ENCODE peak calls at places on chromosome 1, in six cellular contexts. One of them, this sample, is unnamed.

GRCh38 chr1:204623894-204624361 is 61.6 kb downstream of the LRRN2 start:
- DNase-seq in H9: peak; percentile 63
- DNase-seq in IMR-90: no peak
- DNase-seq in trophoblast cell: no peak
- DNase-seq in H1: no peak
- DNase-seq in neuronal stem cell: peak; percentile 17
- DNase-seq in this sample: peak; percentile 29

GRCh38 chr1:119946724-119947123 is 50.4 kb upstream of the ADAM30 start:
- DNase-seq in H9: no peak
- DNase-seq in IMR-90: peak; percentile 34
- DNase-seq in trophoblast cell: no peak
- DNase-seq in H1: no peak
- DNase-seq in neuronal stem cell: no peak
- DNase-seq in this sample: no peak

GRCh38 chr1:113804421-113805255 is 7.6 kb downstream of the RSBN1 start:
- DNase-seq in H9: no peak
- DNase-seq in IMR-90: peak; percentile 92
- DNase-seq in trophoblast cell: peak; percentile 13
- DNase-seq in H1: no peak
- DNase-seq in neuronal stem cell: no peak
- DNase-seq in this sample: peak; percentile 89

GRCh38 chr1:234206651-234207284 is 166.5 kb upstream of the COA6 start:
- DNase-seq in H9: no peak
- DNase-seq in IMR-90: peak; percentile 67
- DNase-seq in trophoblast cell: peak; percentile 46
- DNase-seq in H1: no peak
- DNase-seq in neuronal stem cell: no peak
- DNase-seq in this sample: peak; percentile 71

GRCh38 chr1:43199093-43199726 is 27.1 kb downstream of the CFAP57 start:
- DNase-seq in H9: no peak
- DNase-seq in IMR-90: no peak
- DNase-seq in trophoblast cell: no peak
- DNase-seq in H1: no peak
- DNase-seq in neuronal stem cell: no peak
- DNase-seq in this sample: no peak

GRCh38 chr1:41359211-41360073 is 1.8 kb upstream of the FOXO6 start:
- DNase-seq in H9: no peak
- DNase-seq in IMR-90: no peak
- DNase-seq in trophoblast cell: no peak
- DNase-seq in H1: no peak
- DNase-seq in neuronal stem cell: no peak
- DNase-seq in this sample: no peak

GRCh38 chr1:94324168-94324544 is 86.8 kb upstream of the ARHGAP29 start:
- DNase-seq in H9: no peak
- DNase-seq in IMR-90: peak; percentile 30
- DNase-seq in trophoblast cell: no peak
- DNase-seq in H1: no peak
- DNase-seq in neuronal stem cell: no peak
- DNase-seq in this sample: peak; percentile 29

GRCh38 chr1:76867342-76868130 is at the start of gene ST6GALNAC5:
- DNase-seq in H9: peak; percentile 53
- DNase-seq in IMR-90: peak; percentile 9
- DNase-seq in trophoblast cell: no peak
- DNase-seq in H1: no peak
- DNase-seq in neuronal stem cell: peak; percentile 51
- DNase-seq in this sample: peak; percentile 6

GRCh38 chr1:100530901-100531487 is 6.9 kb upstream of the GPR88 start:
- DNase-seq in H9: no peak
- DNase-seq in IMR-90: peak; percentile 83
- DNase-seq in trophoblast cell: no peak
- DNase-seq in H1: no peak
- DNase-seq in neuronal stem cell: no peak
- DNase-seq in this sample: peak; percentile 75

GRCh38 chr1:198651685-198652400 is 13.0 kb downstream of the PTPRC start:
- DNase-seq in H9: no peak
- DNase-seq in IMR-90: no peak
- DNase-seq in trophoblast cell: no peak
- DNase-seq in H1: no peak
- DNase-seq in neuronal stem cell: no peak
- DNase-seq in this sample: no peak

GRCh38 chr1:112540395-112540794 is 31.6 kb downstream of the WNT2B start:
- DNase-seq in H9: no peak
- DNase-seq in IMR-90: peak; percentile 71
- DNase-seq in trophoblast cell: no peak
- DNase-seq in H1: no peak
- DNase-seq in neuronal stem cell: no peak
- DNase-seq in this sample: no peak
- H4K91ac ChIP-seq in H9: no peak overlapping the region
- H4K91ac ChIP-seq in IMR-90: no peak overlapping the region
- H4K91ac ChIP-seq in trophoblast cell: no peak overlapping the region
- H4K91ac ChIP-seq in H1: no peak overlapping the region
- H4K91ac ChIP-seq in neuronal stem cell: no peak overlapping the region
- H4K91ac ChIP-seq in this sample: no peak overlapping the region

GRCh38 chr1:162285149-162285561 is 91.5 kb downstream of the SPATA46 start:
- DNase-seq in H9: no peak
- DNase-seq in IMR-90: no peak
- DNase-seq in trophoblast cell: no peak
- DNase-seq in H1: no peak
- DNase-seq in neuronal stem cell: no peak
- DNase-seq in this sample: no peak
- H3K4me2 ChIP-seq in H9: no peak overlapping the region
- H3K4me2 ChIP-seq in IMR-90: no peak overlapping the region
- H3K4me2 ChIP-seq in trophoblast cell: no peak overlapping the region
- H3K4me2 ChIP-seq in H1: no peak overlapping the region
- H3K4me2 ChIP-seq in neuronal stem cell: no peak overlapping the region
- H3K4me2 ChIP-seq in this sample: no peak overlapping the region

DNA sequence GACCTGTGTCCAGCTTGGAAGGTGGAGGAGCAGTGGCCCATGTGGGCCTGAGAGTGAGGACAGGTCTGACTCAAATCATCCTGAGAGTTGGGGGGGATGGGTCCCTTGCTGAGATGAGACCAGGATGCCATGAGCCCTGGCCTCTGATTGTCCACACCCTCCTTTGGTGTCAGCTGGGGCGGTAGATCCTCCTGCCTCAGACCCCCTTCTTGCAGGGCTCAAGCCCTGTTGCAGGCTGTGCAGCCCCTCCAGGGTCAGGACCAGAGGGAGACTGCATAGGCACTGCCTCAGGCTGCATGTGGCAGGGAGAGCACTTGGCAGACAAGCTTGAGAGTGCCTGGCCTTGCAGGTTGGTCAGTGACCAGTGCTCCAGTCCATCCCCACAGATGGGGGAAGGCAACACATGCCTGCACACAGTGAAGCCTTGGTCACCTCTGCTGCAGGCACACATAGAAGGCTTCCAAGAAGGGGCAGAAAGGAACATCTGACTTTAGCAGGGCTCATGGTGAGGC is 82.2 kb upstream of the ACTRT2 start:
- DNase-seq in H9: no peak
- DNase-seq in IMR-90: no peak
- DNase-seq in trophoblast cell: no peak
- DNase-seq in H1: no peak
- DNase-seq in neuronal stem cell: no peak
- DNase-seq in this sample: no peak
- H4K91ac ChIP-seq in H9: no peak overlapping the region
- H4K91ac ChIP-seq in IMR-90: no peak overlapping the region
- H4K91ac ChIP-seq in trophoblast cell: no peak overlapping the region
- H4K91ac ChIP-seq in H1: no peak overlapping the region
- H4K91ac ChIP-seq in neuronal stem cell: no peak overlapping the region
- H4K91ac ChIP-seq in this sample: no peak overlapping the region

GRCh38 chr1:26017606-26018005 is 4.0 kb upstream of the EXTL1 start:
- DNase-seq in H9: peak; percentile 8
- DNase-seq in IMR-90: peak; percentile 75
- DNase-seq in trophoblast cell: peak; percentile 94
- DNase-seq in H1: no peak
- DNase-seq in neuronal stem cell: no peak
- DNase-seq in this sample: no peak

GRCh38 chr1:26020941-26021646 is 481 bp upstream of the EXTL1 start:
- DNase-seq in H9: no peak
- DNase-seq in IMR-90: peak; percentile 31
- DNase-seq in trophoblast cell: no peak
- DNase-seq in H1: no peak
- DNase-seq in neuronal stem cell: no peak
- DNase-seq in this sample: peak; percentile 63

GRCh38 chr1:26020390-26020789 is 1.2 kb upstream of the EXTL1 start:
- DNase-seq in H9: no peak
- DNase-seq in IMR-90: peak; percentile 58
- DNase-seq in trophoblast cell: no peak
- DNase-seq in H1: no peak
- DNase-seq in neuronal stem cell: no peak
- DNase-seq in this sample: no peak

GRCh38 chr1:26021647-26022403 is at the start of gene EXTL1:
- DNase-seq in H9: peak; percentile 85
- DNase-seq in IMR-90: peak; percentile 63
- DNase-seq in trophoblast cell: no peak
- DNase-seq in H1: peak; percentile 59
- DNase-seq in neuronal stem cell: peak; percentile 68
- DNase-seq in this sample: peak; percentile 46

GRCh38 chr1:26019641-26020315 is 1.8 kb upstream of the EXTL1 start:
- DNase-seq in H9: no peak
- DNase-seq in IMR-90: peak; percentile 56
- DNase-seq in trophoblast cell: no peak
- DNase-seq in H1: no peak
- DNase-seq in neuronal stem cell: no peak
- DNase-seq in this sample: no peak
- H3K4me2 ChIP-seq in H9: no peak overlapping the region
- H3K4me2 ChIP-seq in IMR-90: peak overlapping the region; percentile 10
- H3K4me2 ChIP-seq in trophoblast cell: no peak overlapping the region
- H3K4me2 ChIP-seq in H1: no peak overlapping the region
- H3K4me2 ChIP-seq in neuronal stem cell: no peak overlapping the region
- H3K4me2 ChIP-seq in this sample: no peak overlapping the region

GRCh38 chr1:167412920-167413319 is 105.4 kb downstream of the CD247 start:
- DNase-seq in H9: no peak
- DNase-seq in IMR-90: no peak
- DNase-seq in trophoblast cell: no peak
- DNase-seq in H1: no peak
- DNase-seq in neuronal stem cell: no peak
- DNase-seq in this sample: no peak

GRCh38 chr1:167413328-167413727 is 105.0 kb downstream of the CD247 start:
- DNase-seq in H9: no peak
- DNase-seq in IMR-90: no peak
- DNase-seq in trophoblast cell: no peak
- DNase-seq in H1: no peak
- DNase-seq in neuronal stem cell: no peak
- DNase-seq in this sample: no peak

GRCh38 chr1:167412072-167412471 is 106.3 kb downstream of the CD247 start:
- DNase-seq in H9: no peak
- DNase-seq in IMR-90: no peak
- DNase-seq in trophoblast cell: no peak
- DNase-seq in H1: no peak
- DNase-seq in neuronal stem cell: no peak
- DNase-seq in this sample: no peak

GRCh38 chr1:167408355-167408754 is 110.0 kb downstream of the CD247 start:
- DNase-seq in H9: no peak
- DNase-seq in IMR-90: no peak
- DNase-seq in trophoblast cell: no peak
- DNase-seq in H1: no peak
- DNase-seq in neuronal stem cell: no peak
- DNase-seq in this sample: no peak

DNA sequence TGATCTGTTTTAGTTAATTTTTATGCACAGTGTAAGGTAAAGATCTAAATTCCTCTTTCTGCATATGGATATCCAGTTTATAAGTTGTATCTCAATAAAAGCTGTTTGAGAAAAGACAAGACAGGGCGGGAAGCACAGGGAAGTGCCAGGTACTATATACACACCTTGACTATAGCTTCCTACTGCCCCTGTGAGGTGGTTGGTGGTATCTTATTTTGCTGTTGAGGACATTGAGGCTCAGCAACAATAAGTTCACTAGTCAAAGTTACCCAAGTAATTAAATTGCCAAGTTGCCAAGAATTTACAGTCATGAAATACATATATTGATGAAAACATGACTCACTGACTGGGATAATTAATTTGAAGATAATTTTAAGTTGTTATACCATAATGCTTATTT is 109.1 kb downstream of the CD247 start:
- DNase-seq in H9: no peak
- DNase-seq in IMR-90: no peak
- DNase-seq in trophoblast cell: no peak
- DNase-seq in H1: no peak
- DNase-seq in neuronal stem cell: no peak
- DNase-seq in this sample: no peak
- H4K91ac ChIP-seq in H9: no peak overlapping the region
- H4K91ac ChIP-seq in IMR-90: no peak overlapping the region
- H4K91ac ChIP-seq in trophoblast cell: no peak overlapping the region
- H4K91ac ChIP-seq in H1: no peak overlapping the region
- H4K91ac ChIP-seq in neuronal stem cell: no peak overlapping the region
- H4K91ac ChIP-seq in this sample: no peak overlapping the region

GRCh38 chr1:219362702-219363101 is 189.0 kb downstream of the LYPLAL1 start:
- DNase-seq in H9: no peak
- DNase-seq in IMR-90: no peak
- DNase-seq in trophoblast cell: no peak
- DNase-seq in H1: no peak
- DNase-seq in neuronal stem cell: no peak
- DNase-seq in this sample: no peak
- H3K4me2 ChIP-seq in H9: no peak overlapping the region
- H3K4me2 ChIP-seq in IMR-90: no peak overlapping the region
- H3K4me2 ChIP-seq in trophoblast cell: no peak overlapping the region
- H3K4me2 ChIP-seq in H1: no peak overlapping the region
- H3K4me2 ChIP-seq in neuronal stem cell: no peak overlapping the region
- H3K4me2 ChIP-seq in this sample: no peak overlapping the region

DNA sequence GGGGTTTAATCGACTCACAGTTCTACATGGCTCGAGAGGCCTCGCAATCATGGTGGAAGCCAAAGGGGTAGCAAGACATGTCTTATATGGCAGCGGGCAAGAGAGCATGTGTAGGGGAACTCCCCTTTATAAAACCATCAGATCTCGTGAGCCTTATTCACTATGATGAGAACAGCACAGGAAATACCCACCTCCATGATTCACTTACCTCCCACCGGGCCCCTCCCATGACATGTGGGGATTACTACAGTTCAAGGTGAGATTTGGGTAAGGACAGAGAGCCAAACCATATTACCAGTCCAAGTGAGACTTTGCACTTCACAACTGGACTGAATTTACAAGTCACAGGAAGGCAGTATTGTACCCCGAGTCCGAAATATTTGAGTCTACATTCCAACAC is 73.9 kb upstream of the ANGPTL1 start:
- DNase-seq in H9: no peak
- DNase-seq in IMR-90: no peak
- DNase-seq in trophoblast cell: no peak
- DNase-seq in H1: no peak
- DNase-seq in neuronal stem cell: no peak
- DNase-seq in this sample: no peak
- H4K91ac ChIP-seq in H9: no peak overlapping the region
- H4K91ac ChIP-seq in IMR-90: no peak overlapping the region
- H4K91ac ChIP-seq in trophoblast cell: no peak overlapping the region
- H4K91ac ChIP-seq in H1: no peak overlapping the region
- H4K91ac ChIP-seq in neuronal stem cell: no peak overlapping the region
- H4K91ac ChIP-seq in this sample: no peak overlapping the region

DNA sequence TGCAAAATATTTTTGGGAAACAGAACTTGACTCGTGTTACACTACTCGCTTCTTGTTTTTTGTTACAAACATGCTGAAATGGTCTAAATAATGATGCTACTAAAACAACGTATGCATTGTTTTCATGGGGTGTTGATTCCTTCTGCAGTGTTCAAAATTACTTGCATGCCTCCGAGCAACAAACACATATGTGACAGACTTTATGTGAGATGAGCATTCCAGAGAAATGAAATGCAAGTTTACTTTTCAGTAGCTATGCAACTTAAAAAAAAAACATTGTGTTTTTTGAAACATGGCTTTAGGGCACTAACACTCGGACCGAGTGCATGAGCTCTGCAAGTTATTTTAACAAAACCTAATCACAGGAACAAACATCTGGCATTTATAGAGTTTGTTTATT is 84.8 kb downstream of the CAMTA1 start:
- DNase-seq in H9: no peak
- DNase-seq in IMR-90: no peak
- DNase-seq in trophoblast cell: no peak
- DNase-seq in H1: no peak
- DNase-seq in neuronal stem cell: no peak
- DNase-seq in this sample: peak; percentile 28
- H3K4me2 ChIP-seq in H9: no peak overlapping the region
- H3K4me2 ChIP-seq in IMR-90: peak overlapping the region; percentile 27
- H3K4me2 ChIP-seq in trophoblast cell: no peak overlapping the region
- H3K4me2 ChIP-seq in H1: no peak overlapping the region
- H3K4me2 ChIP-seq in neuronal stem cell: no peak overlapping the region
- H3K4me2 ChIP-seq in this sample: no peak overlapping the region

This sample was measured in mesenchymal stem cell.